ENCODE peak calls at places on chromosomes 5 and 9, in five cellular contexts. One of them, this sample, is unnamed.

GRCh38 chr5:13987843-13988464 is 43.5 kb upstream of the DNAH5 start:
- DNase-seq in bronchial epithelial cell: peak
- DNase-seq in glutamatergic neuron: peak
- DNase-seq in tibial nerve: peak
- DNase-seq in mucosa of descending colon: no peak
- DNase-seq in this sample: peak

GRCh38 chr5:34903260-34903659 is 12.0 kb downstream of the RAD1 start:
- DNase-seq in bronchial epithelial cell: no peak
- DNase-seq in glutamatergic neuron: no peak
- DNase-seq in mucosa of descending colon: no peak
- DNase-seq in tibial nerve: no peak
- DNase-seq in this sample: no peak

GRCh38 chr9:70263421-70263820 is 4.6 kb downstream of the SMC5 start:
- DNase-seq in mucosa of descending colon: no peak
- DNase-seq in glutamatergic neuron: no peak
- DNase-seq in tibial nerve: no peak
- DNase-seq in bronchial epithelial cell: peak
- DNase-seq in this sample: no peak

GRCh38 chr9:124399323-124399962 is 15.8 kb downstream of the PSMB7 start:
- DNase-seq in mucosa of descending colon: no peak
- DNase-seq in tibial nerve: no peak
- DNase-seq in bronchial epithelial cell: no peak
- DNase-seq in glutamatergic neuron: peak
- DNase-seq in this sample: no peak

GRCh38 chr9:133112361-133113026 is 8.5 kb downstream of the RALGDS start:
- DNase-seq in tibial nerve: peak
- DNase-seq in glutamatergic neuron: no peak
- DNase-seq in bronchial epithelial cell: no peak
- DNase-seq in mucosa of descending colon: peak
- DNase-seq in this sample: no peak

GRCh38 chr9:131398204-131398603 is 4.3 kb downstream of the PRRC2B start:
- DNase-seq in tibial nerve: no peak
- DNase-seq in bronchial epithelial cell: no peak
- DNase-seq in mucosa of descending colon: peak
- DNase-seq in glutamatergic neuron: no peak
- DNase-seq in this sample: no peak

GRCh38 chr9:77433675-77434445 is 214.3 kb downstream of the GNA14 start:
- DNase-seq in tibial nerve: peak
- DNase-seq in glutamatergic neuron: peak
- DNase-seq in bronchial epithelial cell: peak
- DNase-seq in mucosa of descending colon: no peak
- DNase-seq in this sample: peak

GRCh38 chr5:147113967-147114366 is 120.9 kb upstream of the STK32A start:
- DNase-seq in mucosa of descending colon: no peak
- DNase-seq in bronchial epithelial cell: no peak
- DNase-seq in tibial nerve: no peak
- DNase-seq in glutamatergic neuron: no peak
- DNase-seq in this sample: no peak

GRCh38 chr5:176837707-176838115 is 27.4 kb downstream of the UNC5A start:
- DNase-seq in tibial nerve: peak
- DNase-seq in bronchial epithelial cell: peak
- DNase-seq in mucosa of descending colon: peak
- DNase-seq in glutamatergic neuron: no peak
- DNase-seq in this sample: peak

DNA sequence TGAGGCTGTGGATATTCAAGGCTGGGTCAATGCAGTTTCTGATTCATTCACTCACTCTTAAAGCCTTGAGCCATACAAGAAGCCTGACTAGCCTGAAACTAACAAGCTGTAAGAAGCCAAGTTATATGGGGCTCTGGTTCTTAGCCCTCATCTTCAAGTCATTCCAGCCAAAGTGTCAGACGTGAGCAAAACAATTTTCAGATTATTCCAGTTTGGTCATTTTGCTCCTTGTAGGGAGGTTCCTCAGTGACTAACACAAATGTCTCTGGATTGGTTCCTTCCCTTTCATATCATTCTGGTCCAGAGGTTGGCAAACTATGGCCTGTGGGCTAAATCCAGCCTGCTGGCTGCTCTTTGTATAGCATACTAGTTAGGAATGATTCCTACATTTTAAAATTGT is 12.5 kb upstream of the SHOC1 start:
- DNase-seq in glutamatergic neuron: no peak
- DNase-seq in tibial nerve: no peak
- DNase-seq in bronchial epithelial cell: peak
- DNase-seq in mucosa of descending colon: no peak
- DNase-seq in this sample: no peak
- TF ChIP-seq CTCF in glutamatergic neuron: no peak
- TF ChIP-seq CTCF in tibial nerve: no peak
- TF ChIP-seq CTCF in bronchial epithelial cell: no peak
- TF ChIP-seq CTCF in mucosa of descending colon: no peak
- TF ChIP-seq CTCF in this sample: no peak

DNA sequence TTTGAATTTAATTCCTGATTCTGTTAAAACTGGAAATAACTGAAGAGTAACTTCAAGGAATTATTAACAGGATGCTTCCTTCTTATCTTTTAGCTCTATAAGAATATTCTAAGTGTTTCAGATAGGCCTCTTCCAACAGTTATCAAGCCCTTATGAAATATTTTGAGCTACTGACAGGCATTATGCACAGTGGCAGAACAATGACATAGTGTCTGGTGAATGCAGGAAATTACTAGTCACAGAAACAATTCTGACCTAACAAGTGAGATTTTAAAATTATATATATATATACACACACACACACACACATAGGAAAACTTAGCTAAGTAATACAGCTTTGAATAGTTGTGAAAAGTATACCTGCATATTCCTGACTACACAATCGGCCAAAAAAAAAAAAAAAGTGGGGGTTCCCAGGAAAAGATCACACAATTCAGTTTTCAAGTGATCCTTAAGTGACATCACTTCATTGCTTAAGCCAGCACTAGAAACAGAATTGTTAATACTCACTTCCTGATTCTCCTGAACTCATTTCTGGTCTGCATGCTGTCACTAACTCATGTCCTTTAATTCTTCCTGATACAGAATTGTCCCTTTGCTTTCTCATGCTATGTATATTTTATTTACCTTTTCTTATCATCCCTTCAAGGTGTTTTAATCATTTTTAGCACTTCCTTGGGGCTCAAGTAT is 77.3 kb downstream of the SLC25A46 start:
- DNase-seq in mucosa of descending colon: no peak
- DNase-seq in tibial nerve: no peak
- DNase-seq in bronchial epithelial cell: peak
- DNase-seq in glutamatergic neuron: no peak
- DNase-seq in this sample: no peak
- TF ChIP-seq CTCF in mucosa of descending colon: no peak
- TF ChIP-seq CTCF in tibial nerve: no peak
- TF ChIP-seq CTCF in bronchial epithelial cell: no peak
- TF ChIP-seq CTCF in glutamatergic neuron: no peak
- TF ChIP-seq CTCF in this sample: no peak

DNA sequence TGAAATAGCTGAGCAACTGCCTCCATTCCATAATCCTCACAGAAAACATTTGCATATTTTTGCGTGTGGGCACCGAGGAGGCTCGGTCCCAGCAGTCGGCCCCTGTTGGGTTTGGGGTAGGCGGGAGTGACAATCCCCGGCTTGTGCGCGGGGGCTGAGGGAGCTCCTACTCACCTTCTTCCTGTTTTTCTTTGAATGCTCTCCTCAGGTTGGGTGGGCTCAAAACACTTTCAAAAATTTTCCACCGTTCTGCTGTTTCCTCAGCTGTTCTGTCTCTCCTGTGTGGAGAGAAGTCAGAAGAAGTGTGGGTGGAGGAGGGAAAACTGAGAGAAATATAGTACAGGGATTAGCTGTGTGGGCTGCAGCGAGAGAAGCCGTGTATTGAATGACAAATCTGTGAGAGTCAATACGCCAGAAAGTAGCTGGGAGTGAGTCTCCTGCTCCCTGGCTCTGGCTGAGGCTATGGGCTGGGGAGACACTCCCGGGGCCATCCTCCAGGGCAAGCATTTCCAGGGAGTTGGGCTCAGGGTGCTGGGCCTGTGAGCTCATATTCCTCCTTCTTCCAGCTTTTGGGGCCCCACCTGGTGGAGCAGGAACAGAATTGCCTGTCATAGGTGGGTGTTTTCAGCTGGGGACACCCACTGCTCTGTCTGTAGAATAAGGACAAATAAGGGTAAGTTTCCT is 84.7 kb downstream of the CMYA5 start:
- DNase-seq in mucosa of descending colon: no peak
- DNase-seq in glutamatergic neuron: peak
- DNase-seq in tibial nerve: no peak
- DNase-seq in bronchial epithelial cell: peak
- DNase-seq in this sample: peak
- TF ChIP-seq CTCF in mucosa of descending colon: no peak
- TF ChIP-seq CTCF in glutamatergic neuron: no peak
- TF ChIP-seq CTCF in tibial nerve: no peak
- TF ChIP-seq CTCF in bronchial epithelial cell: peak
- TF ChIP-seq CTCF in this sample: no peak

GRCh38 chr5:91136271-91136670 is 246.8 kb downstream of the ARRDC3 start:
- DNase-seq in mucosa of descending colon: no peak
- DNase-seq in glutamatergic neuron: no peak
- DNase-seq in bronchial epithelial cell: peak
- DNase-seq in tibial nerve: no peak
- DNase-seq in this sample: no peak
- TF ChIP-seq CTCF in mucosa of descending colon: no peak
- TF ChIP-seq CTCF in glutamatergic neuron: no peak
- TF ChIP-seq CTCF in bronchial epithelial cell: peak
- TF ChIP-seq CTCF in tibial nerve: no peak
- TF ChIP-seq CTCF in this sample: no peak